ENCODE peak calls at places on chromosomes 12 and 14, in four cellular contexts. One of them, this sample, is unnamed.

GRCh38 chr12:107092669-107093546 is 441 bp downstream of the CRY1 start:
- DNase-seq in GM12878: no peak
- DNase-seq in HepG2: peak
- DNase-seq in A549: peak
- DNase-seq in this sample: peak

GRCh38 chr14:99055816-99056215 is 216.2 kb downstream of the BCL11B start:
- DNase-seq in A549: no peak
- DNase-seq in HepG2: no peak
- DNase-seq in GM12878: no peak
- DNase-seq in this sample: no peak

GRCh38 chr12:24903305-24904088 is 45.4 kb downstream of the BCAT1 start:
- DNase-seq in HepG2: no peak
- DNase-seq in A549: no peak
- DNase-seq in GM12878: no peak
- DNase-seq in this sample: peak

GRCh38 chr14:77040309-77040994 is 11.9 kb upstream of the IRF2BPL start:
- DNase-seq in A549: peak
- DNase-seq in HepG2: peak
- DNase-seq in GM12878: peak
- DNase-seq in this sample: peak

GRCh38 chr12:120356567-120357030 is 12.4 kb downstream of the MSI1 start:
- DNase-seq in A549: peak
- DNase-seq in HepG2: peak
- DNase-seq in GM12878: peak
- DNase-seq in this sample: peak

GRCh38 chr14:84785997-84786396 is 743.9 kb upstream of the FLRT2 start:
- DNase-seq in GM12878: no peak
- DNase-seq in HepG2: no peak
- DNase-seq in A549: no peak
- DNase-seq in this sample: no peak

GRCh38 chr12:121507245-121507644 is 73.6 kb downstream of the KDM2B start:
- DNase-seq in A549: no peak
- DNase-seq in HepG2: no peak
- DNase-seq in GM12878: no peak
- DNase-seq in this sample: no peak

GRCh38 chr12:116955382-116956021 is 44.8 kb downstream of the FBXW8 start:
- DNase-seq in HepG2: peak
- DNase-seq in A549: peak
- DNase-seq in GM12878: no peak
- DNase-seq in this sample: no peak

GRCh38 chr12:851343-851742 is 98.2 kb downstream of the RAD52 start:
- DNase-seq in GM12878: no peak
- DNase-seq in HepG2: no peak
- DNase-seq in A549: no peak
- DNase-seq in this sample: peak

GRCh38 chr12:52207895-52208294 is 16.1 kb upstream of the KRT80 start:
- DNase-seq in A549: no peak
- DNase-seq in GM12878: no peak
- DNase-seq in HepG2: no peak
- DNase-seq in this sample: peak

GRCh38 chr12:100987552-100988277 is 193.1 kb downstream of the ANO4 start:
- DNase-seq in HepG2: peak
- DNase-seq in GM12878: peak
- DNase-seq in A549: peak
- DNase-seq in this sample: peak

GRCh38 chr14:24054646-24055045 is 2.8 kb downstream of the CARMIL3 start:
- DNase-seq in GM12878: no peak
- DNase-seq in A549: no peak
- DNase-seq in HepG2: no peak
- DNase-seq in this sample: no peak

GRCh38 chr14:21071225-21072041 is 1.3 kb downstream of the ARHGEF40 start:
- DNase-seq in A549: peak
- DNase-seq in GM12878: peak
- DNase-seq in HepG2: peak
- DNase-seq in this sample: peak

GRCh38 chr12:87678453-87678852 is 350.7 kb downstream of the C12orf50 start:
- DNase-seq in A549: peak
- DNase-seq in HepG2: no peak
- DNase-seq in GM12878: no peak
- DNase-seq in this sample: no peak

GRCh38 chr14:68332011-68332410 is 460.9 kb downstream of the ZFP36L1 start:
- DNase-seq in HepG2: no peak
- DNase-seq in GM12878: no peak
- DNase-seq in A549: no peak
- DNase-seq in this sample: no peak

GRCh38 chr12:101697930-101698781 is 716 bp downstream of the CHPT1 start:
- DNase-seq in A549: peak
- DNase-seq in HepG2: peak
- DNase-seq in GM12878: no peak
- DNase-seq in this sample: peak

GRCh38 chr12:66647034-66647691 is 31.7 kb downstream of the GRIP1 start:
- DNase-seq in A549: no peak
- DNase-seq in GM12878: no peak
- DNase-seq in HepG2: no peak
- DNase-seq in this sample: no peak

GRCh38 chr12:2324375-2324774 is 271.6 kb downstream of the CACNA1C start:
- DNase-seq in GM12878: no peak
- DNase-seq in HepG2: no peak
- DNase-seq in A549: no peak
- DNase-seq in this sample: peak

GRCh38 chr12:114347861-114348260 is 58.1 kb downstream of the TBX5 start:
- DNase-seq in HepG2: no peak
- DNase-seq in GM12878: no peak
- DNase-seq in A549: no peak
- DNase-seq in this sample: no peak

GRCh38 chr12:80353254-80353653 is 90.8 kb upstream of the PTPRQ start:
- DNase-seq in A549: peak
- DNase-seq in HepG2: peak
- DNase-seq in GM12878: no peak
- DNase-seq in this sample: peak

GRCh38 chr12:104966677-104967076 is 8.6 kb upstream of the SLC41A2 start:
- DNase-seq in HepG2: no peak
- DNase-seq in GM12878: peak
- DNase-seq in A549: no peak
- DNase-seq in this sample: no peak

DNA sequence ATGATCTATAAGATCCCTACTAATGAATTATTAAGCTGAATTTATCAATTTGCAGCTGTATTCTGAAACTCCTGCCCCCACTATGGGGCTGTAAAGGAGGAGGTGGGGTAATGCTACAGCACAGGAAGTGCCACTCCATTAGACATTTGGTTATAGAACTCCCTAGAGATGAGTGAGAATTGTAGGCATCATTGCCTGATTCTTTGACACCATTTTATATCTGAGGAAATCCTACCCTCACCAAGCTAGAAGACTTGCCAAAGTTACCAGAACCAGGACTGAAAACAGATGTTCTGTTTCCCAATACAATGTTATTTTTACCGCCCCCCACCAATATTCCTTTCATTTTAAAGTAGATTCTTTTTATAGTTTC is 182.4 kb downstream of the EGLN3 start:
- DNase-seq in HepG2: no peak
- DNase-seq in GM12878: no peak
- DNase-seq in A549: no peak
- DNase-seq in this sample: no peak
- TF ChIP-seq MYC in HepG2: no peak
- TF ChIP-seq MYC in GM12878: no peak
- TF ChIP-seq MYC in A549: no peak
- TF ChIP-seq MYC in this sample: no peak

DNA sequence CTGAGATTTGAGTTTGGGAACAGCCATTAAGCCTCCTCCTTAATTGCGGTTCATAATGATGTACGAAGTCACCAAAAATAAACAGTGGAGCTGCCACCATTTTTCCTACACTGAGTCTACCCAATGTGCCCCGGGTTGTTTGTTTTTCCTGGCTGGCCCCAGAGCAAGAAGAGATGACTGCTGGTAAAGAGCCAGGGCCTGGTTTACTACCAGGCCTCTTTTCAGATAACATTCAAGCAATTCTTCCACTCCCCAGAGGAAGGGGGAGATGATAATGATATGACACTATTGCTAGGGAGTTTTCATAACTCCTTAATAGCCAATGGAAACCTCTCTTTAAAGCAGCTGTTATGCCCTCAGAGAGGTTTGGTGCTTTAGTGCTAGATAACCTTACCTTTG is 42.3 kb downstream of the BRAP start:
- DNase-seq in A549: no peak
- DNase-seq in HepG2: no peak
- DNase-seq in GM12878: no peak
- DNase-seq in this sample: peak
- TF ChIP-seq MYC in A549: no peak
- TF ChIP-seq MYC in HepG2: no peak
- TF ChIP-seq MYC in GM12878: no peak
- TF ChIP-seq MYC in this sample: no peak

GRCh38 chr12:96196781-96197180 is 2.6 kb downstream of the ELK3 start:
- DNase-seq in HepG2: no peak
- DNase-seq in A549: peak
- DNase-seq in GM12878: no peak
- DNase-seq in this sample: peak

GRCh38 chr12:96199465-96199864 is 5.3 kb downstream of the ELK3 start:
- DNase-seq in GM12878: no peak
- DNase-seq in HepG2: no peak
- DNase-seq in A549: no peak
- DNase-seq in this sample: no peak

GRCh38 chr12:96198970-96199369 is 4.8 kb downstream of the ELK3 start:
- DNase-seq in GM12878: no peak
- DNase-seq in HepG2: no peak
- DNase-seq in A549: peak
- DNase-seq in this sample: peak

GRCh38 chr12:96195845-96196451 is 1.8 kb downstream of the ELK3 start:
- DNase-seq in GM12878: no peak
- DNase-seq in HepG2: no peak
- DNase-seq in A549: peak
- DNase-seq in this sample: peak

DNA sequence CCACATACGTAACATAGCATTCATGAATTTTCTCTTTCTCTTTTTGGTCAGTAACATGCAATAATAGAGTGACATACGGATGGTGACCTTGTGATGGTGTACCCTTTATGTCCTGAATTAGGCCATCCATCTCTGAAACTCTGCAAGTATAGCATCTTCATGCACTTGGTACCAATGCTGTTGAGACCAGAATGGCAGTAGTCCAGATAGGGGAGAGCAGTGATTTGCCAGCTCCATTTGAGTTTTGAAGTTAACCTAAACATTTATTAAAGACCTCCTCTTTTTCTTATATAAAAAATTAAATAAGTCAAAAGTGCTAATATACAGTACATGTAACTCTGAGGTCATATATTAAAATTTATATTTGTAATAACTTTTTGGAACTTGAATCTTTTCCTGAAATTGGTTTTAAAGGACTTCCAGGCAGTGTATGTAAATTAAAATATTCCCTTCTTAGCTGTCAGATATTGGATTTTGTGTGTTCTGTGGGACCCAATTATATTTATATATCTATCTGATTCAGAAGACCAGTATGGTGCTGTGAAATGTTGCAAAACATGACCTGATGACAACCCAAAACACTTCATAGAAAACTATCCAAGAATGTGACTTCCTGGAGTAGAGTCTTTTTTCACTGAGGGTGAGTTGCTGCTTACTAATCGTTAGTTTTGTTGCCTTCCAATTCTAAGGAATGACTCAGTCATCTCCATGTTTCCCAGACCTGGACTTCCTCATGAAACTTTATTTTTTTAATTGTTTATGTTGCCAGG is 3.5 kb downstream of the ELK3 start:
- DNase-seq in A549: peak
- DNase-seq in HepG2: no peak
- DNase-seq in GM12878: no peak
- DNase-seq in this sample: peak
- TF ChIP-seq MYC in A549: no peak
- TF ChIP-seq MYC in HepG2: no peak
- TF ChIP-seq MYC in GM12878: no peak
- TF ChIP-seq MYC in this sample: no peak

GRCh38 chr14:74618078-74618952 is 6.3 kb upstream of the LTBP2 start:
- DNase-seq in HepG2: peak
- DNase-seq in GM12878: no peak
- DNase-seq in A549: peak
- DNase-seq in this sample: peak
- TF ChIP-seq MYC in HepG2: no peak
- TF ChIP-seq MYC in GM12878: no peak
- TF ChIP-seq MYC in A549: no peak
- TF ChIP-seq MYC in this sample: no peak

This sample was measured in endothelial cell of umbilical vein.